ENCODE peak calls at places on chromosomes 2 and 18, in eight cellular contexts. C, G, J, L, B, D, W and E are unnamed samples.

GRCh38 chr2:57516740-57517340 is 529.8 kb upstream of the VRK2 start:
- DNase-seq in C (no peak), G (peak), J (no peak), L (peak), B (peak), D (peak), W (peak), E (peak)

GRCh38 chr2:235495373-235496238 is 1.8 kb downstream of the AGAP1 start:
- DNase-seq in C (no peak), G (peak), J (no peak), L (no peak), B (no peak), D (no peak), W (no peak), E (no peak)

GRCh38 chr2:152354069-152354755 is 19.2 kb downstream of the FMNL2 start:
- DNase-seq in C (no peak), G (no peak), J (no peak), L (no peak), B (no peak), D (no peak), W (no peak), E (no peak)

GRCh38 chr18:23970161-23971153 is 44.1 kb upstream of the TTC39C start:
- DNase-seq in C (no peak), G (no peak), J (peak), L (no peak), B (no peak), D (no peak), W (no peak), E (no peak)

GRCh38 chr18:11494093-11494492 is 115.3 kb upstream of the SLC35G4 start:
- DNase-seq in C (no peak), G (peak), J (no peak), L (peak), B (no peak), D (no peak), W (no peak), E (peak)

GRCh38 chr18:36867056-36867455 is 38.1 kb downstream of the KIAA1328 start:
- DNase-seq in C (no peak), G (no peak), J (no peak), L (no peak), B (no peak), D (no peak), W (no peak), E (no peak)

GRCh38 chr2:239466755-239467271 is 66.0 kb upstream of the HDAC4 start:
- DNase-seq in C (no peak), G (no peak), J (no peak), L (no peak), B (no peak), D (no peak), W (no peak), E (no peak)

GRCh38 chr2:101395545-101396351 is 8.4 kb upstream of the CREG2 start:
- DNase-seq in C (no peak), G (no peak), J (no peak), L (no peak), B (no peak), D (no peak), W (peak), E (no peak)

GRCh38 chr2:216057688-216058193 is 23.9 kb downstream of the PECR start:
- DNase-seq in C (no peak), G (peak), J (peak), L (peak), B (no peak), D (no peak), W (peak), E (peak)

GRCh38 chr18:53701697-53702096 is 522.8 kb downstream of the MBD2 start:
- DNase-seq in C (no peak), G (no peak), J (no peak), L (no peak), B (no peak), D (no peak), W (no peak), E (no peak)

GRCh38 chr18:40056085-40056484 is 1898.9 kb upstream of the PIK3C3 start:
- DNase-seq in C (peak), G (no peak), J (no peak), L (no peak), B (no peak), D (no peak), W (no peak), E (no peak)

GRCh38 chr2:96539215-96539920 is 2.8 kb downstream of the ARID5A start:
- DNase-seq in C (no peak), G (no peak), J (no peak), L (no peak), B (no peak), D (no peak), W (no peak), E (no peak)

GRCh38 chr2:71521436-71521950 is 68.1 kb downstream of the DYSF start:
- DNase-seq in C (no peak), G (no peak), J (no peak), L (no peak), B (no peak), D (no peak), W (no peak), E (no peak)

GRCh38 chr2:105854972-105855371 is 110.3 kb downstream of the NCK2 start:
- DNase-seq in C (no peak), G (no peak), J (no peak), L (no peak), B (no peak), D (no peak), W (no peak), E (no peak)

GRCh38 chr2:20609349-20609994 is 41.4 kb downstream of the HS1BP3 start:
- DNase-seq in C (peak), G (peak), J (no peak), L (peak), B (no peak), D (no peak), W (peak), E (no peak)

GRCh38 chr18:9619545-9619944 is 5.2 kb upstream of the PPP4R1 start:
- DNase-seq in C (no peak), G (peak), J (no peak), L (peak), B (no peak), D (no peak), W (no peak), E (peak)

GRCh38 chr2:189641047-189641446 is 20.2 kb upstream of the ASNSD1 start:
- DNase-seq in C (no peak), G (no peak), J (no peak), L (no peak), B (no peak), D (no peak), W (no peak), E (no peak)

GRCh38 chr2:148258124-148258523 is 237.2 kb downstream of the MBD5 start:
- DNase-seq in C (no peak), G (no peak), J (no peak), L (no peak), B (no peak), D (no peak), W (no peak), E (no peak)

GRCh38 chr2:126793885-126794613 is 104.6 kb upstream of the TEX51 start:
- DNase-seq in C (no peak), G (no peak), J (no peak), L (no peak), B (no peak), D (no peak), W (no peak), E (no peak)

GRCh38 chr2:127526142-127526939 is at the start of gene IWS1:
- DNase-seq in C (peak), G (peak), J (peak), L (peak), B (peak), D (peak), W (peak), E (peak)